ENCODE peak calls at places on chromosomes 11 and 22, in seven cellular contexts. One of them, this sample, is unnamed.

GRCh38 chr11:64614927-64615326 is 23.9 kb downstream of the SLC22A12 start:
- DNase-seq in tibial artery: no peak
- DNase-seq in brain microvascular endothelial cell: no peak
- DNase-seq in body of pancreas: no peak
- DNase-seq in AG10803: no peak
- DNase-seq in fibroblast of villous mesenchyme: no peak
- DNase-seq in fibroblast of mammary gland: no peak
- DNase-seq in this sample: no peak

GRCh38 chr11:111762981-111763643 is 3.1 kb downstream of the PPP2R1B start:
- DNase-seq in body of pancreas: no peak
- DNase-seq in AG10803: no peak
- DNase-seq in fibroblast of villous mesenchyme: peak
- DNase-seq in brain microvascular endothelial cell: no peak
- DNase-seq in tibial artery: no peak
- DNase-seq in fibroblast of mammary gland: peak
- DNase-seq in this sample: peak

GRCh38 chr11:110174645-110175310 is 81.6 kb downstream of the ZC3H12C start:
- DNase-seq in body of pancreas: no peak
- DNase-seq in brain microvascular endothelial cell: no peak
- DNase-seq in fibroblast of villous mesenchyme: no peak
- DNase-seq in AG10803: peak
- DNase-seq in fibroblast of mammary gland: peak
- DNase-seq in tibial artery: no peak
- DNase-seq in this sample: peak

GRCh38 chr11:72111803-72112540 is 523 bp downstream of the ANAPC15 start:
- DNase-seq in brain microvascular endothelial cell: peak
- DNase-seq in tibial artery: peak
- DNase-seq in body of pancreas: peak
- DNase-seq in fibroblast of mammary gland: peak
- DNase-seq in fibroblast of villous mesenchyme: peak
- DNase-seq in AG10803: peak
- DNase-seq in this sample: peak

GRCh38 chr11:63813035-63813562 is at the start of gene SPINDOC:
- DNase-seq in body of pancreas: peak
- DNase-seq in AG10803: peak
- DNase-seq in tibial artery: peak
- DNase-seq in fibroblast of mammary gland: peak
- DNase-seq in brain microvascular endothelial cell: peak
- DNase-seq in fibroblast of villous mesenchyme: peak
- DNase-seq in this sample: peak

GRCh38 chr11:32358729-32359128 is 76.6 kb downstream of the WT1 start:
- DNase-seq in brain microvascular endothelial cell: no peak
- DNase-seq in body of pancreas: no peak
- DNase-seq in fibroblast of mammary gland: no peak
- DNase-seq in AG10803: no peak
- DNase-seq in fibroblast of villous mesenchyme: no peak
- DNase-seq in tibial artery: no peak
- DNase-seq in this sample: no peak

GRCh38 chr22:35540600-35541253 is at the start of gene RASD2:
- DNase-seq in fibroblast of mammary gland: no peak
- DNase-seq in AG10803: peak
- DNase-seq in tibial artery: no peak
- DNase-seq in body of pancreas: peak
- DNase-seq in fibroblast of villous mesenchyme: peak
- DNase-seq in brain microvascular endothelial cell: no peak
- DNase-seq in this sample: no peak

GRCh38 chr11:2708757-2709281 is 9.0 kb upstream of the KCNQ1OT1 start:
- DNase-seq in brain microvascular endothelial cell: peak
- DNase-seq in AG10803: no peak
- DNase-seq in fibroblast of mammary gland: peak
- DNase-seq in tibial artery: no peak
- DNase-seq in fibroblast of villous mesenchyme: peak
- DNase-seq in body of pancreas: no peak
- DNase-seq in this sample: peak

GRCh38 chr11:115845872-115846271 is 341.7 kb upstream of the CADM1 start:
- DNase-seq in tibial artery: no peak
- DNase-seq in fibroblast of mammary gland: no peak
- DNase-seq in body of pancreas: no peak
- DNase-seq in AG10803: no peak
- DNase-seq in fibroblast of villous mesenchyme: no peak
- DNase-seq in brain microvascular endothelial cell: no peak
- DNase-seq in this sample: no peak

GRCh38 chr22:29369460-29369859 is 18.9 kb downstream of the AP1B1 start:
- DNase-seq in body of pancreas: peak
- DNase-seq in fibroblast of villous mesenchyme: peak
- DNase-seq in brain microvascular endothelial cell: peak
- DNase-seq in AG10803: peak
- DNase-seq in tibial artery: peak
- DNase-seq in fibroblast of mammary gland: peak
- DNase-seq in this sample: peak

GRCh38 chr11:65440831-65441499 is 18.4 kb downstream of the NEAT1 start:
- DNase-seq in AG10803: peak
- DNase-seq in body of pancreas: no peak
- DNase-seq in tibial artery: no peak
- DNase-seq in fibroblast of mammary gland: peak
- DNase-seq in brain microvascular endothelial cell: peak
- DNase-seq in fibroblast of villous mesenchyme: peak
- DNase-seq in this sample: peak

GRCh38 chr11:65217441-65218423 is 36.0 kb downstream of the CAPN1 start:
- DNase-seq in body of pancreas: no peak
- DNase-seq in fibroblast of villous mesenchyme: no peak
- DNase-seq in AG10803: no peak
- DNase-seq in tibial artery: no peak
- DNase-seq in fibroblast of mammary gland: no peak
- DNase-seq in brain microvascular endothelial cell: no peak
- DNase-seq in this sample: no peak

GRCh38 chr11:44531636-44532035 is 33.8 kb upstream of the CD82 start:
- DNase-seq in AG10803: no peak
- DNase-seq in brain microvascular endothelial cell: no peak
- DNase-seq in fibroblast of villous mesenchyme: no peak
- DNase-seq in body of pancreas: no peak
- DNase-seq in tibial artery: no peak
- DNase-seq in fibroblast of mammary gland: no peak
- DNase-seq in this sample: no peak

GRCh38 chr11:61267437-61267841 is 26.5 kb downstream of the PGA5 start:
- DNase-seq in body of pancreas: peak
- DNase-seq in fibroblast of villous mesenchyme: no peak
- DNase-seq in AG10803: no peak
- DNase-seq in fibroblast of mammary gland: no peak
- DNase-seq in brain microvascular endothelial cell: no peak
- DNase-seq in tibial artery: no peak
- DNase-seq in this sample: no peak

GRCh38 chr22:20531404-20532181 is 24.2 kb downstream of the MED15 start:
- DNase-seq in brain microvascular endothelial cell: peak
- DNase-seq in body of pancreas: peak
- DNase-seq in AG10803: peak
- DNase-seq in fibroblast of villous mesenchyme: peak
- DNase-seq in fibroblast of mammary gland: peak
- DNase-seq in tibial artery: peak
- DNase-seq in this sample: peak

GRCh38 chr11:75642402-75643113 is 26.3 kb downstream of the MAP6 start:
- DNase-seq in AG10803: no peak
- DNase-seq in tibial artery: no peak
- DNase-seq in fibroblast of villous mesenchyme: no peak
- DNase-seq in fibroblast of mammary gland: no peak
- DNase-seq in brain microvascular endothelial cell: no peak
- DNase-seq in body of pancreas: no peak
- DNase-seq in this sample: no peak

GRCh38 chr22:38172016-38172431 is 9.6 kb downstream of the PLA2G6 start:
- DNase-seq in brain microvascular endothelial cell: no peak
- DNase-seq in fibroblast of villous mesenchyme: no peak
- DNase-seq in tibial artery: no peak
- DNase-seq in body of pancreas: no peak
- DNase-seq in AG10803: no peak
- DNase-seq in fibroblast of mammary gland: peak
- DNase-seq in this sample: no peak

GRCh38 chr22:37378642-37379058 is 48.6 kb downstream of the ELFN2 start:
- DNase-seq in brain microvascular endothelial cell: no peak
- DNase-seq in AG10803: no peak
- DNase-seq in fibroblast of mammary gland: no peak
- DNase-seq in tibial artery: no peak
- DNase-seq in fibroblast of villous mesenchyme: no peak
- DNase-seq in body of pancreas: peak
- DNase-seq in this sample: no peak

GRCh38 chr11:121650520-121651266 is 197.9 kb upstream of the SORL1-AS1 start:
- DNase-seq in fibroblast of villous mesenchyme: no peak
- DNase-seq in body of pancreas: no peak
- DNase-seq in fibroblast of mammary gland: no peak
- DNase-seq in AG10803: no peak
- DNase-seq in tibial artery: no peak
- DNase-seq in brain microvascular endothelial cell: no peak
- DNase-seq in this sample: no peak

GRCh38 chr11:15743244-15743629 is 613.1 kb downstream of the SOX6 start:
- DNase-seq in brain microvascular endothelial cell: no peak
- DNase-seq in fibroblast of mammary gland: no peak
- DNase-seq in tibial artery: no peak
- DNase-seq in AG10803: no peak
- DNase-seq in body of pancreas: no peak
- DNase-seq in fibroblast of villous mesenchyme: peak
- DNase-seq in this sample: no peak

DNA sequence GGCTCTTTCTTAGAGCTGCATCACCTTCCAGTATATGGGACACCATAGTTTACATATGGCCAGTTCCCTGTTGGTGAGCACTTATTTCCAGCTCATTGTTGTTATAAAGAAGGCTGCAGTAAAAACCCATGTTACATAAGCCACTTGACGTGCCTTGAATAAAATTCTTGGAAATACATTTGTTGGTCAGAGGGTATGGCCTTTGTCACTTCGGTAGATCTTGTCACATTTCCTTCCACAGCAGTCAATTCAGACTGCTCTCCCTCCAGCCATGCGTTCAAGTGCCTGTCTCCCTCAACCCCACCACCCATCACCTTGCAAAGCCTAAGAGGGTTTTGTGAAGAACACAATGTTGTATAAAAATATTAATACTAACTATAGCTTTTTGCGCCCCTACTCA is 92.9 kb downstream of the PRR5L start:
- DNase-seq in fibroblast of mammary gland: no peak
- DNase-seq in brain microvascular endothelial cell: no peak
- DNase-seq in AG10803: no peak
- DNase-seq in body of pancreas: no peak
- DNase-seq in fibroblast of villous mesenchyme: no peak
- DNase-seq in tibial artery: no peak
- DNase-seq in this sample: no peak
- H3K4me3 ChIP-seq in fibroblast of mammary gland: no peak
- H3K4me3 ChIP-seq in brain microvascular endothelial cell: no peak
- H3K4me3 ChIP-seq in AG10803: no peak
- H3K4me3 ChIP-seq in body of pancreas: no peak
- H3K4me3 ChIP-seq in fibroblast of villous mesenchyme: no peak
- H3K4me3 ChIP-seq in tibial artery: no peak
- H3K4me3 ChIP-seq in this sample: no peak

DNA sequence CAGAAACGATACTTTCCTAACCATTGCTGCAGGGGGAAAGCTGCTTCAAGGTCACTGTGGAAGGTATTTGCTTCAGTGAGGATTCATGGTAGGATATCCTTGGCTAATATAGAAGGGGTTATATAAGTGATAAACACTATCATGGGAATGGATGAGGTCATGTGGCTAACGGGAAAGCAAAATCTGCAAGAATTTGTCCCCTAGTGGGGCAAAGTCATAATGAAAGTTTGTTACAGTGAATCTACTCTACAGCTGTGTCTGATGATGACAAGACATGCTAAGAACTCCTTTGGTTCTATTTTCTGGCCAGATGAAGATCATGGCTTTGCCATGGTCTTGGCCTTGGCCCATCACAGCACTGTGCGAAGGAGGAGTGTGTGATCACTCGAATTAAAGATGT is 13.8 kb downstream of the MMP20 start:
- DNase-seq in body of pancreas: no peak
- DNase-seq in brain microvascular endothelial cell: no peak
- DNase-seq in fibroblast of villous mesenchyme: no peak
- DNase-seq in fibroblast of mammary gland: no peak
- DNase-seq in AG10803: no peak
- DNase-seq in tibial artery: no peak
- DNase-seq in this sample: no peak
- TF ChIP-seq CTCF in body of pancreas: no peak
- TF ChIP-seq CTCF in brain microvascular endothelial cell: no peak
- TF ChIP-seq CTCF in fibroblast of villous mesenchyme: no peak
- TF ChIP-seq CTCF in fibroblast of mammary gland: no peak
- TF ChIP-seq CTCF in AG10803: no peak
- TF ChIP-seq CTCF in tibial artery: no peak
- TF ChIP-seq CTCF in this sample: no peak

GRCh38 chr11:289145-289705 is 299 bp downstream of the PGGHG start:
- DNase-seq in AG10803: no peak
- DNase-seq in body of pancreas: no peak
- DNase-seq in brain microvascular endothelial cell: no peak
- DNase-seq in fibroblast of villous mesenchyme: no peak
- DNase-seq in tibial artery: no peak
- DNase-seq in fibroblast of mammary gland: no peak
- DNase-seq in this sample: no peak
- H3K4me3 ChIP-seq in AG10803: peak
- H3K4me3 ChIP-seq in body of pancreas: peak
- H3K4me3 ChIP-seq in brain microvascular endothelial cell: peak
- H3K4me3 ChIP-seq in fibroblast of villous mesenchyme: peak
- H3K4me3 ChIP-seq in tibial artery: peak
- H3K4me3 ChIP-seq in fibroblast of mammary gland: peak
- H3K4me3 ChIP-seq in this sample: peak

GRCh38 chr11:123168236-123168635 is 26.8 kb downstream of the CLMP start:
- DNase-seq in fibroblast of villous mesenchyme: peak
- DNase-seq in body of pancreas: no peak
- DNase-seq in AG10803: peak
- DNase-seq in tibial artery: no peak
- DNase-seq in fibroblast of mammary gland: no peak
- DNase-seq in brain microvascular endothelial cell: no peak
- DNase-seq in this sample: no peak

GRCh38 chr11:123163621-123164020 is 31.4 kb downstream of the CLMP start:
- DNase-seq in tibial artery: no peak
- DNase-seq in brain microvascular endothelial cell: no peak
- DNase-seq in fibroblast of villous mesenchyme: no peak
- DNase-seq in AG10803: no peak
- DNase-seq in body of pancreas: no peak
- DNase-seq in fibroblast of mammary gland: no peak
- DNase-seq in this sample: no peak

GRCh38 chr11:123168955-123169484 is 26.0 kb downstream of the CLMP start:
- DNase-seq in tibial artery: no peak
- DNase-seq in body of pancreas: no peak
- DNase-seq in fibroblast of mammary gland: no peak
- DNase-seq in fibroblast of villous mesenchyme: no peak
- DNase-seq in AG10803: no peak
- DNase-seq in brain microvascular endothelial cell: no peak
- DNase-seq in this sample: no peak

GRCh38 chr11:123164732-123165450 is 30.2 kb downstream of the CLMP start:
- DNase-seq in fibroblast of villous mesenchyme: peak
- DNase-seq in brain microvascular endothelial cell: no peak
- DNase-seq in tibial artery: no peak
- DNase-seq in AG10803: no peak
- DNase-seq in fibroblast of mammary gland: no peak
- DNase-seq in body of pancreas: no peak
- DNase-seq in this sample: no peak

DNA sequence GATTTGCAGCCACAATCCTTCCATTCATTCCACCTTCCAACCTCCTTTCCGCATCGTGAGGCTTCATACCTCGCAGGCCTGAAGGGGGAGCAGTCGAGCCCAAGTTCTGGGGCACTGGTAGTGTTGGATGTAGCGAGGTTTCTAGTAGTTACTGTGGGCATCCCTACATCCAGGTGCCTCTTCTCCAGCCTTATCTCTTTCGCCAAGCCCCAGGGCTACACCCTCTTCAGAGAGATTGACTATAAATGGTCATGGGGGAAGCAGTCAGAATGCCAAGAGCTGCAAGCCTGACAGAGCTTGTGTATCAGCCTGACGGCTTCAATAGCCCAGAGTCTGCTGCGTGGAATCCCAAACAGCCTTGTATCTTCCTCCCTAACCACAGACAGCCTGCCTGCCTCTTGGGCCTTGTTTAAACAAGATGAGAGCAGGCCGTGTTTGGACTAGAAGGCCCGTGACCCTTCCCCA is 28.9 kb downstream of the CLMP start:
- DNase-seq in fibroblast of mammary gland: peak
- DNase-seq in AG10803: peak
- DNase-seq in body of pancreas: peak
- DNase-seq in fibroblast of villous mesenchyme: peak
- DNase-seq in tibial artery: no peak
- DNase-seq in brain microvascular endothelial cell: peak
- DNase-seq in this sample: peak
- TF ChIP-seq CTCF in fibroblast of mammary gland: peak
- TF ChIP-seq CTCF in AG10803: peak
- TF ChIP-seq CTCF in body of pancreas: no peak
- TF ChIP-seq CTCF in fibroblast of villous mesenchyme: peak
- TF ChIP-seq CTCF in tibial artery: no peak
- TF ChIP-seq CTCF in brain microvascular endothelial cell: peak
- TF ChIP-seq CTCF in this sample: peak